ENCODE peak calls at places on chromosomes 1 and 21, in eight cellular contexts. Y is A549, Z is right lobe of liver, F is lower lobe of right lung, I is heart left ventricle, K is right cardiac atrium, B is neuronal stem cell, T is cardiac muscle cell. J is an unnamed sample.

GRCh38 chr1:30032302-30032701 is 691.1 kb downstream of the MATN1 start:
- DNase-seq in Z (no peak), F (no peak), I (no peak), Y (no peak), T (no peak), K (no peak), B (no peak), J (no peak)

GRCh38 chr1:37795340-37796110 is 1.9 kb downstream of the MANEAL start:
- DNase-seq in F (peak; percentile 65), B (peak; percentile 67), K (peak; percentile 83), Z (no peak), T (peak; percentile 79), Y (no peak), I (peak; percentile 45), J (peak; percentile 30)

GRCh38 chr1:225870883-225871282 is 11.3 kb downstream of the TMEM63A start:
- DNase-seq in Z (peak; percentile 24), B (no peak), K (no peak), T (no peak), F (no peak), I (no peak), Y (no peak), J (peak; percentile 60)

GRCh38 chr1:24329797-24330543 is 10.8 kb downstream of the GRHL3 start:
- DNase-seq in K (no peak), Z (no peak), Y (no peak), F (no peak), T (no peak), B (no peak), I (no peak), J (no peak)

GRCh38 chr1:230839166-230839565 is 29.2 kb downstream of the C1orf198 start:
- DNase-seq in Y (no peak), F (no peak), T (no peak), Z (no peak), B (no peak), I (no peak), K (no peak), J (no peak)

GRCh38 chr1:246537887-246538286 is 28.2 kb downstream of the TFB2M start:
- DNase-seq in B (no peak), Z (no peak), I (no peak), F (no peak), K (no peak), T (no peak), Y (no peak), J (no peak)

GRCh38 chr1:37989381-37989930 is 366 bp downstream of the SF3A3 start:
- DNase-seq in I (peak; percentile 42), F (peak; percentile 74), T (peak; percentile 46), K (peak; percentile 73), Y (no peak), Z (peak; percentile 73), B (no peak), J (peak; percentile 58)

GRCh38 chr1:232982238-232982944 is 32.0 kb downstream of the NTPCR start:
- DNase-seq in Z (no peak), B (no peak), I (no peak), Y (peak; percentile 25), K (peak; percentile 71), T (no peak), F (no peak), J (no peak)

GRCh38 chr1:35544976-35545375 is 12.2 kb downstream of the KIAA0319L start:
- DNase-seq in Z (peak; percentile 60), K (peak; percentile 59), B (no peak), F (no peak), Y (peak; percentile 45), T (peak; percentile 84), I (peak; percentile 71), J (peak; percentile 61)

DNA sequence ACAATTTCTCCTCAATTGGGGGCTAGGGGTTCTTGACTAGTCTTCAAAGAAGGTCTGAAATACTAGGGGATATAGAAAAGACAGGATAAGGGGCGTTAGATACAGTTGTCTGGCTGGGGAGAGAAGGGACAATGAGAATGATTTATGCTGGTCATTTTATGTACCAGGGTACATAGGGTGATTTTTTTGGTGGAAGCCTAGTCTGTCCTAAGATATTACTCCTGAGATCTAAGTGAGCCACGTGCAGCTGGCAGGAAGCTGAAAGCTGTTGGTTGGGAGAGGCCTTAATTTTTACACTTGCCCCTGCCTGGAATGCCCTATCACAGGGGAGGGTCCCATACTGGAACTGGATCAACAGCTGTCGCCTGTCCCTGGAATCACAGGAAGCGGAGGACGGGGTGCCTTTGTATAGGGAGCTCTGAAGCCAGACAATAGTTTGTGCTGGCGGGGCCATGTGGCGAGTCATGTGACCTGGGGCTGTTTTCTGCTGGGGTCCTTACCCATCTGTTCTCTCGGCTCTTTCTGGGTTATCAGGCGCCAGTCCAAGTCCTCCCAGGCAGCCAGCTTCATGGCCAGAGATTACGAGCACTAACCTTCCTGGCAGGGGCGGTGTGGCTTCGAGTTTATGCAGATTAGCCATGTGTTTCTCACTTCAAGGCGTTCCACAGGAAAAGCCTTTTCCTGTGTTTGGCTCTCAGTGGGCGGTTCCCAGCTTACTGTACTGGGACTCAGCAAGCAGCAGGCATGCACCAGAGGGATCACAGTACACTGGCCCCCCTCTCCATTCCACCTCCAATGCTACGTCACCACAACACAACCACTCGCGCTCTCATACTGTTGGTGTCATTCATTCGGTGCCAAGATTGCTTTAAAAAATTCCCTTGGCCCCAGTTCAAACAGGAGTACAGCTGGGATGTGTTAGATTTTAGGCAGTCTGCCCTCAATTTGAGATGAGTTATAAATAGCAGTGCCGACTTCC is 27.5 kb downstream of the ARID1A start:
- DNase-seq in T (peak; percentile 94), I (peak; percentile 94), K (peak; percentile 90), B (peak; percentile 54), Z (peak; percentile 79), Y (peak; percentile 26), F (peak; percentile 78), J (peak; percentile 99)
- H3K27ac ChIP-seq in T (peak overlapping the region; percentile 85), I (peak overlapping the region; percentile 62), K (peak overlapping the region; percentile 90), B (no peak overlapping the region), Z (no peak overlapping the region), Y (peak overlapping the region; percentile 66), F (peak overlapping the region; percentile 50), J (peak overlapping the region; percentile 96)

DNA sequence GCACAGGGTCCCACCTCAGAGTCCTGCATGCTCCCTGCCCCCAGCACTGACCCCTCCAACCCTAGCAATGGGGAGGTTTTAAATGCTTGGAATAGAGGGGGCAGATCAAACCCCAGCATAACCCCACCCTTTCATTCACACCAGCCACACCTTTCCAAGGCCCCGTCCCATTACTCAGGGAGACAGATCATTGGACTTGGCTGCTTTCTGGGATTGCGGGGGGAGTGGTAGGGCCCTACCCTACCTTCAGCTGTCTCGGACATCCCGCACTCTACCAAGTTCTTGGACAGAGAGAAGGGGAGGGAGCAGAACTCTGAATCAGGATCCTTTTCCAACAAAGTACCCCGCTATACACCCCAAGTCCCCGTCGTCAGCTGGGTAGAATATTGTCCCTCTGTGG is 983 bp downstream of the PADI2 start:
- DNase-seq in B (no peak), Y (no peak), T (no peak), I (no peak), K (no peak), Z (no peak), F (no peak), J (no peak)
- H3K4me1 ChIP-seq in B (no peaks in the 10 kb centered on the region), Y (peaks cover 22% of the 10 kb centered on the region), T (peaks cover 22% of the 10 kb centered on the region), I (no peaks in the 10 kb centered on the region), K (no peaks in the 10 kb centered on the region), Z (no peaks in the 10 kb centered on the region), F (peaks cover 33% of the 10 kb centered on the region), J (peaks cover 76% of the 10 kb centered on the region)

DNA sequence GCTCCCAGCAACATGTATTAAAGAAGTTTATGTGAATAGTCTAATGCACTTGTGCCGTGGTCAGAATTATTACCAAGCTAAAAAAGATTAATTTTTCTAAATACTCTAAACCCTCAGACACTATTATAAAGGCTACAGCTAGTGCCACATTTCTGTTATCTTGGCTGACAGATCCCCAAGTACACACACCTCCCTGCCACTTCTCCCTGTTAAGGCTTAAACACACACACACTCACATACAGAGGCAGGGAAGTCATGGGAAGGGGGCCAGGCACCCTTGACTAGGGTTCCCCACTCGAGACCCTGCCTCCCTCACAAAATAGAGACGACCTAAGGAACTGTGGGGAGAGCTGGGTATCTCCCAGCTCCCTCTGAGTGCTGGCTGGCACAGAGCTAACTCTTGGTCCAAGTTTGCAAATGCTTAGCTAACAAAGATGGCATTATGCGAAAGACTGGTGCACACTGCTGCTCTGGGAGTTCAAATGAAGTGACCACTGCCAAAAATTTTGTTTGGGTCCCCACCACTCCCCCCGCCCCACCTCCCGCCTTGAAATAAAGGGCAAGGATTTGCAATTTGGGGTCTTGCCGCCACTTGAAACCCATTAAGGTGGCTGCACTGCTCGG is 9.8 kb downstream of the SSBP3 start:
- DNase-seq in F (no peak), K (peak; percentile 28), T (no peak), Z (peak; percentile 30), B (no peak), Y (no peak), I (no peak), J (no peak)
- H3K27ac ChIP-seq in F (no peak overlapping the region), K (peak overlapping the region; percentile 19), T (peak overlapping the region; percentile 25), Z (no peak overlapping the region), B (no peak overlapping the region), Y (no peak overlapping the region), I (peak overlapping the region; percentile 61), J (no peak overlapping the region)

GRCh38 chr21:28229811-28230210 is 762.9 kb downstream of the LTN1 start:
- DNase-seq in B (no peak), K (no peak), Z (no peak), Y (peak; percentile 7), F (no peak), I (no peak), T (no peak), J (no peak)

GRCh38 chr21:28230559-28230958 is 762.1 kb downstream of the LTN1 start:
- DNase-seq in K (no peak), Z (no peak), F (no peak), T (no peak), B (no peak), I (no peak), Y (no peak), J (no peak)

GRCh38 chr21:28226563-28226962 is 766.1 kb downstream of the LTN1 start:
- DNase-seq in Y (no peak), T (no peak), K (no peak), F (no peak), Z (no peak), I (no peak), B (no peak), J (no peak)

GRCh38 chr21:28228624-28228995 is 764.1 kb downstream of the LTN1 start:
- DNase-seq in Y (no peak), B (no peak), I (no peak), F (no peak), Z (no peak), T (no peak), K (no peak), J (no peak)

GRCh38 chr21:28227881-28228623 is 764.6 kb downstream of the LTN1 start:
- DNase-seq in K (no peak), B (no peak), Z (no peak), F (no peak), I (no peak), Y (no peak), T (no peak), J (no peak)
- H3K4me1 ChIP-seq in K (peaks cover 1% of the 10 kb centered on the region), B (no peaks in the 10 kb centered on the region), Z (no peaks in the 10 kb centered on the region), F (no peaks in the 10 kb centered on the region), I (no peaks in the 10 kb centered on the region), Y (no peaks in the 10 kb centered on the region), T (peaks cover 4% of the 10 kb centered on the region), J (no peaks in the 10 kb centered on the region)

GRCh38 chr1:204079608-204079999 is 6.7 kb downstream of the SOX13 start:
- DNase-seq in B (no peak), K (no peak), Y (peak; percentile 16), Z (no peak), F (no peak), T (no peak), I (no peak), J (peak; percentile 49)
- H3K27ac ChIP-seq in B (peak overlapping the region; percentile 3), K (peak overlapping the region; percentile 79), Y (peak overlapping the region; percentile 86), Z (no peak overlapping the region), F (peak overlapping the region; percentile 86), T (peak overlapping the region; percentile 89), I (peak overlapping the region; percentile 49), J (peak overlapping the region; percentile 63)

GRCh38 chr1:110107867-110108469 is 4.3 kb upstream of the UBL4B start:
- DNase-seq in B (no peak), F (no peak), Z (no peak), Y (no peak), I (no peak), T (no peak), K (no peak), J (no peak)
- H3K4me1 ChIP-seq in B (no peaks in the 10 kb centered on the region), F (no peaks in the 10 kb centered on the region), Z (no peaks in the 10 kb centered on the region), Y (no peaks in the 10 kb centered on the region), I (no peaks in the 10 kb centered on the region), T (no peaks in the 10 kb centered on the region), K (no peaks in the 10 kb centered on the region), J (no peaks in the 10 kb centered on the region)